ENCODE peak calls at places on chromosomes 12 and 14, in six cellular contexts. One of them, this sample, is unnamed. For H3K9me3, the result is how much of the 10 kb centered on the place peaks cover.

GRCh38 chr12:27610380-27610779 is 85.9 kb upstream of the REP15 start:
- DNase-seq in endodermal cell: no peak
- DNase-seq in MG63: peak
- DNase-seq in CD4-positive, CD25-positive, alpha-beta regulatory T cell: no peak
- DNase-seq in transverse colon: no peak
- DNase-seq in GM23248: peak
- DNase-seq in this sample: no peak

GRCh38 chr12:98439471-98440164 is 75.8 kb upstream of the TMPO start:
- DNase-seq in endodermal cell: peak
- DNase-seq in MG63: peak
- DNase-seq in CD4-positive, CD25-positive, alpha-beta regulatory T cell: no peak
- DNase-seq in transverse colon: no peak
- DNase-seq in GM23248: peak
- DNase-seq in this sample: no peak

GRCh38 chr14:100842799-100843198 is 16.9 kb downstream of the MEG3 start:
- DNase-seq in endodermal cell: no peak
- DNase-seq in MG63: peak
- DNase-seq in CD4-positive, CD25-positive, alpha-beta regulatory T cell: no peak
- DNase-seq in transverse colon: no peak
- DNase-seq in GM23248: peak
- DNase-seq in this sample: peak

GRCh38 chr12:122040579-122041386 is 19.1 kb downstream of the BCL7A start:
- DNase-seq in endodermal cell: no peak
- DNase-seq in MG63: no peak
- DNase-seq in CD4-positive, CD25-positive, alpha-beta regulatory T cell: no peak
- DNase-seq in transverse colon: peak
- DNase-seq in GM23248: no peak
- DNase-seq in this sample: peak

GRCh38 chr14:81275995-81276698 is 55.4 kb upstream of the GTF2A1 start:
- DNase-seq in endodermal cell: no peak
- DNase-seq in MG63: no peak
- DNase-seq in CD4-positive, CD25-positive, alpha-beta regulatory T cell: no peak
- DNase-seq in transverse colon: no peak
- DNase-seq in GM23248: no peak
- DNase-seq in this sample: no peak

GRCh38 chr14:61462566-61463195 is 141.3 kb downstream of the PRKCH start:
- DNase-seq in endodermal cell: no peak
- DNase-seq in MG63: no peak
- DNase-seq in CD4-positive, CD25-positive, alpha-beta regulatory T cell: no peak
- DNase-seq in transverse colon: no peak
- DNase-seq in GM23248: peak
- DNase-seq in this sample: peak

GRCh38 chr14:74642011-74642410 is 30.0 kb upstream of the LTBP2 start:
- DNase-seq in endodermal cell: no peak
- DNase-seq in MG63: no peak
- DNase-seq in CD4-positive, CD25-positive, alpha-beta regulatory T cell: no peak
- DNase-seq in transverse colon: no peak
- DNase-seq in GM23248: no peak
- DNase-seq in this sample: no peak

GRCh38 chr12:32390572-32391219 is 8.7 kb upstream of the FGD4 start:
- DNase-seq in endodermal cell: peak
- DNase-seq in MG63: peak
- DNase-seq in CD4-positive, CD25-positive, alpha-beta regulatory T cell: peak
- DNase-seq in transverse colon: peak
- DNase-seq in GM23248: peak
- DNase-seq in this sample: peak

GRCh38 chr12:12899530-12900380 is 8.4 kb downstream of the GPRC5A start:
- DNase-seq in endodermal cell: no peak
- DNase-seq in MG63: peak
- DNase-seq in CD4-positive, CD25-positive, alpha-beta regulatory T cell: peak
- DNase-seq in transverse colon: no peak
- DNase-seq in GM23248: peak
- DNase-seq in this sample: no peak

GRCh38 chr12:3205742-3206519 is 128.8 kb downstream of the TSPAN9 start:
- DNase-seq in endodermal cell: no peak
- DNase-seq in MG63: no peak
- DNase-seq in CD4-positive, CD25-positive, alpha-beta regulatory T cell: no peak
- DNase-seq in transverse colon: no peak
- DNase-seq in GM23248: no peak
- DNase-seq in this sample: no peak

GRCh38 chr12:79378496-79378895 is 312.3 kb downstream of the PAWR start:
- DNase-seq in endodermal cell: no peak
- DNase-seq in MG63: no peak
- DNase-seq in CD4-positive, CD25-positive, alpha-beta regulatory T cell: no peak
- DNase-seq in transverse colon: no peak
- DNase-seq in GM23248: peak
- DNase-seq in this sample: no peak

GRCh38 chr12:662541-663292 is 528 bp downstream of the NINJ2 start:
- DNase-seq in endodermal cell: no peak
- DNase-seq in MG63: no peak
- DNase-seq in CD4-positive, CD25-positive, alpha-beta regulatory T cell: peak
- DNase-seq in transverse colon: no peak
- DNase-seq in GM23248: peak
- DNase-seq in this sample: no peak

GRCh38 chr12:112971248-112971647 is 7.1 kb upstream of the OAS2 start:
- DNase-seq in endodermal cell: no peak
- DNase-seq in MG63: no peak
- DNase-seq in CD4-positive, CD25-positive, alpha-beta regulatory T cell: no peak
- DNase-seq in transverse colon: no peak
- DNase-seq in GM23248: no peak
- DNase-seq in this sample: no peak

GRCh38 chr12:108597559-108598471 is at the start of gene TMEM119:
- DNase-seq in endodermal cell: no peak
- DNase-seq in MG63: peak
- DNase-seq in CD4-positive, CD25-positive, alpha-beta regulatory T cell: no peak
- DNase-seq in transverse colon: no peak
- DNase-seq in GM23248: peak
- DNase-seq in this sample: peak

GRCh38 chr12:132049876-132050275 is 94.2 kb downstream of the DDX51 start:
- DNase-seq in endodermal cell: no peak
- DNase-seq in MG63: no peak
- DNase-seq in CD4-positive, CD25-positive, alpha-beta regulatory T cell: no peak
- DNase-seq in transverse colon: no peak
- DNase-seq in GM23248: no peak
- DNase-seq in this sample: no peak

GRCh38 chr12:49292729-49293055 is 2.3 kb upstream of the PRPH start:
- DNase-seq in endodermal cell: no peak
- DNase-seq in MG63: peak
- DNase-seq in CD4-positive, CD25-positive, alpha-beta regulatory T cell: no peak
- DNase-seq in transverse colon: no peak
- DNase-seq in GM23248: no peak
- DNase-seq in this sample: no peak

GRCh38 chr12:99128246-99128645 is 483.2 kb downstream of the APAF1 start:
- DNase-seq in endodermal cell: no peak
- DNase-seq in MG63: no peak
- DNase-seq in CD4-positive, CD25-positive, alpha-beta regulatory T cell: no peak
- DNase-seq in transverse colon: no peak
- DNase-seq in GM23248: no peak
- DNase-seq in this sample: no peak

GRCh38 chr12:88208661-88209060 is 66.6 kb downstream of the TMTC3 start:
- DNase-seq in endodermal cell: no peak
- DNase-seq in MG63: no peak
- DNase-seq in CD4-positive, CD25-positive, alpha-beta regulatory T cell: no peak
- DNase-seq in transverse colon: no peak
- DNase-seq in GM23248: no peak
- DNase-seq in this sample: no peak

GRCh38 chr12:107461222-107461980 is 224.2 kb upstream of the PWP1 start:
- DNase-seq in endodermal cell: no peak
- DNase-seq in MG63: peak
- DNase-seq in CD4-positive, CD25-positive, alpha-beta regulatory T cell: no peak
- DNase-seq in transverse colon: no peak
- DNase-seq in GM23248: peak
- DNase-seq in this sample: no peak

GRCh38 chr14:80215756-80216581 is 4.7 kb upstream of the DIO2 start:
- DNase-seq in endodermal cell: peak
- DNase-seq in MG63: no peak
- DNase-seq in CD4-positive, CD25-positive, alpha-beta regulatory T cell: no peak
- DNase-seq in transverse colon: peak
- DNase-seq in GM23248: peak
- DNase-seq in this sample: peak

GRCh38 chr14:94581127-94581999 is at the start of gene SERPINA5:
- DNase-seq in endodermal cell: peak
- DNase-seq in MG63: no peak
- DNase-seq in CD4-positive, CD25-positive, alpha-beta regulatory T cell: no peak
- DNase-seq in transverse colon: no peak
- DNase-seq in GM23248: peak
- DNase-seq in this sample: no peak

GRCh38 chr12:88562846-88563582 is 17.3 kb downstream of the KITLG start:
- DNase-seq in endodermal cell: no peak
- DNase-seq in MG63: no peak
- DNase-seq in CD4-positive, CD25-positive, alpha-beta regulatory T cell: no peak
- DNase-seq in transverse colon: no peak
- DNase-seq in GM23248: peak
- DNase-seq in this sample: no peak

GRCh38 chr12:114916124-114916523 is 232.1 kb upstream of the TBX3 start:
- DNase-seq in endodermal cell: peak
- DNase-seq in MG63: peak
- DNase-seq in CD4-positive, CD25-positive, alpha-beta regulatory T cell: no peak
- DNase-seq in transverse colon: no peak
- DNase-seq in GM23248: peak
- DNase-seq in this sample: no peak

GRCh38 chr14:85711620-85712019 is 181.7 kb downstream of the FLRT2 start:
- DNase-seq in endodermal cell: no peak
- DNase-seq in MG63: no peak
- DNase-seq in CD4-positive, CD25-positive, alpha-beta regulatory T cell: no peak
- DNase-seq in transverse colon: no peak
- DNase-seq in GM23248: no peak
- DNase-seq in this sample: no peak

DNA sequence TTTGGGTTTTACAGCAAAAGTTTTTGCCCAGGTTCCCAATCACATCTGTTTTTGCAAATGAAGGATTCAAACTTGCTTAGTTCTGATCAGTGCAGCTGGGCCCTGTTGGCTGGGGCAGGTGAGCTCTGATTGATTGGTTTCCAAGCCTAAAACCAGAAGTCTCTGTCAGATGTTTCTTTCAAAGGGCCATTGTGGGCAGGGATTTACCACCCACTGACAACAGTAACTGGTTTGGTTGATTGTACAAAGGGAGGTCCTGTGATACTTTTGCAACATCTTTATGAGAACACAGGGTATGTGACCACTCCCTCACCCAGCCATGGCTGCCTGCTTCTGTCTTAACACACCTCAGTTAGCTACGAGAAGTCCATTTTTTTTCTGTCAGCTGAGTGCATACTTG is 184.1 kb downstream of the FLRT2 start:
- DNase-seq in endodermal cell: no peak
- DNase-seq in MG63: no peak
- DNase-seq in CD4-positive, CD25-positive, alpha-beta regulatory T cell: no peak
- DNase-seq in transverse colon: no peak
- DNase-seq in GM23248: no peak
- DNase-seq in this sample: no peak
- H3K9me3 ChIP-seq in endodermal cell: under half
- H3K9me3 ChIP-seq in MG63: under half
- H3K9me3 ChIP-seq in CD4-positive, CD25-positive, alpha-beta regulatory T cell: under half
- H3K9me3 ChIP-seq in transverse colon: under half
- H3K9me3 ChIP-seq in GM23248: under half
- H3K9me3 ChIP-seq in this sample: under half

GRCh38 chr12:91108196-91108595 is 3.1 kb downstream of the LUM start:
- DNase-seq in endodermal cell: no peak
- DNase-seq in MG63: no peak
- DNase-seq in CD4-positive, CD25-positive, alpha-beta regulatory T cell: no peak
- DNase-seq in transverse colon: no peak
- DNase-seq in GM23248: peak
- DNase-seq in this sample: no peak
- H3K4me3 ChIP-seq in endodermal cell: peak
- H3K4me3 ChIP-seq in MG63: no peak
- H3K4me3 ChIP-seq in CD4-positive, CD25-positive, alpha-beta regulatory T cell: no peak
- H3K4me3 ChIP-seq in transverse colon: no peak
- H3K4me3 ChIP-seq in GM23248: peak
- H3K4me3 ChIP-seq in this sample: no peak

DNA sequence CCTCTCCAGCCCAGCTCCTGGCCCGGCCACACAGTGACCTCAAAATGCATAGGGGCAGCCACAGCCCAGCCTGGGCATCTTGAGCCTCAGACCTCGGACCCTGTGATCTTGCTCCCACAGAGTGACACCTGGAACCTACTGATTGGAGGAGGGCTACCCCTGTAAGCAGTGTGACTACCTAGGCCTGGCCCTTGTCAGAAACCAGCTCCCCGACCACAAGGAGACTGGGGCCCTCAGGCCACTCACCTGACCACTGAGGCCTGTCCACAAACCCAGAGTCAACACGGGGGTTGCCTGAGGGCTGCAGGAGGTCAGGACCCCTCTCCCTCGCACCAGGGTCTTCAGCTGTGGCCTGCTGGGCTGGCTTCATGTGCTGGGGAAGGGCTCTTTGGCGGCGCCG is 9.0 kb downstream of the ANHX start:
- DNase-seq in endodermal cell: peak
- DNase-seq in MG63: no peak
- DNase-seq in CD4-positive, CD25-positive, alpha-beta regulatory T cell: no peak
- DNase-seq in transverse colon: no peak
- DNase-seq in GM23248: no peak
- DNase-seq in this sample: no peak
- H3K9me3 ChIP-seq in endodermal cell: half or more
- H3K9me3 ChIP-seq in MG63: under half
- H3K9me3 ChIP-seq in CD4-positive, CD25-positive, alpha-beta regulatory T cell: under half
- H3K9me3 ChIP-seq in transverse colon: under half
- H3K9me3 ChIP-seq in GM23248: under half
- H3K9me3 ChIP-seq in this sample: under half

GRCh38 chr14:64721899-64722298 is 17.7 kb downstream of the PLEKHG3 start:
- DNase-seq in endodermal cell: no peak
- DNase-seq in MG63: no peak
- DNase-seq in CD4-positive, CD25-positive, alpha-beta regulatory T cell: no peak
- DNase-seq in transverse colon: no peak
- DNase-seq in GM23248: no peak
- DNase-seq in this sample: peak

GRCh38 chr14:64721391-64721791 is 17.2 kb downstream of the PLEKHG3 start:
- DNase-seq in endodermal cell: peak
- DNase-seq in MG63: peak
- DNase-seq in CD4-positive, CD25-positive, alpha-beta regulatory T cell: no peak
- DNase-seq in transverse colon: peak
- DNase-seq in GM23248: peak
- DNase-seq in this sample: peak

GRCh38 chr14:64718762-64719161 is 14.5 kb downstream of the PLEKHG3 start:
- DNase-seq in endodermal cell: peak
- DNase-seq in MG63: no peak
- DNase-seq in CD4-positive, CD25-positive, alpha-beta regulatory T cell: no peak
- DNase-seq in transverse colon: no peak
- DNase-seq in GM23248: no peak
- DNase-seq in this sample: no peak

GRCh38 chr14:64719601-64720000 is 15.4 kb downstream of the PLEKHG3 start:
- DNase-seq in endodermal cell: peak
- DNase-seq in MG63: no peak
- DNase-seq in CD4-positive, CD25-positive, alpha-beta regulatory T cell: no peak
- DNase-seq in transverse colon: no peak
- DNase-seq in GM23248: no peak
- DNase-seq in this sample: no peak

DNA sequence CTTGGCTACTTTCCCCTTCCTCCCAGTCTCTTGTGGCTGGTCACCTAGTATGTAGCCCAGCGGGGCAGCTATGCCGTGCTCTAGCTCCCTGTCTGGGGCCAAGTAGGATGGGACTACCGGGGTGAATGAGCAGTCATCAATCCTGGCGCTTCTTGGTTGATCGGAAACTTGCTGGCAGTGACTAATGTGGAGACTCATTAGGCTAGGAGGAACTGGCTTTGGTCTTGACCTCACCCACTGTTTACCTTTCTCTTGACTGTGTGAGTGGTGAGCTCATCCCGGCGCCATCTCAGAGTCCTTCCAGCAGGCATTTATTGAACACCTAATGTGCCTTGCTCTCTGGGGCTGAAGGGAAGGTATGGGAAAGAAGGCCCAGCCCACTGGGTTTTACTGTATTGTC is 16.0 kb downstream of the PLEKHG3 start:
- DNase-seq in endodermal cell: peak
- DNase-seq in MG63: peak
- DNase-seq in CD4-positive, CD25-positive, alpha-beta regulatory T cell: no peak
- DNase-seq in transverse colon: peak
- DNase-seq in GM23248: peak
- DNase-seq in this sample: peak
- H3K4me3 ChIP-seq in endodermal cell: no peak
- H3K4me3 ChIP-seq in MG63: no peak
- H3K4me3 ChIP-seq in CD4-positive, CD25-positive, alpha-beta regulatory T cell: no peak
- H3K4me3 ChIP-seq in transverse colon: peak
- H3K4me3 ChIP-seq in GM23248: no peak
- H3K4me3 ChIP-seq in this sample: no peak